ENCODE peak calls at places on chromosomes 3 and 15, in five cellular contexts. U is myocyte, A is NCI-H187 treated with DMSO at 0.1 percent for 48 hours, B is foreskin fibroblast, Z is islet precursor cell. P is an unnamed sample.

GRCh38 chr15:48891229-48891765 is 13.4 kb downstream of the EID1 start:
- DNase-seq in A (no peak), U (no peak), Z (no peak), B (peak; percentile 31), P (peak; percentile 45)

GRCh38 chr15:31359722-31360111 is 33.1 kb downstream of the KLF13 start:
- DNase-seq in Z (no peak), B (no peak), U (no peak), A (no peak), P (no peak)

GRCh38 chr3:47932431-47932830 is 83.8 kb downstream of the MAP4 start:
- DNase-seq in U (no peak), B (peak; percentile 16), A (no peak), Z (no peak), P (no peak)

GRCh38 chr15:45155739-45156138 is 25.9 kb downstream of the DUOX1 start:
- DNase-seq in U (no peak), B (no peak), A (no peak), Z (no peak), P (no peak)

GRCh38 chr15:95663156-95663831 is 667.2 kb upstream of the NR2F2 start:
- DNase-seq in B (peak; percentile 88), U (peak; percentile 6), Z (no peak), A (no peak), P (no peak)

GRCh38 chr15:74179101-74179841 is 5.8 kb downstream of the ISLR start:
- DNase-seq in U (peak; percentile 83), B (peak; percentile 97), A (no peak), Z (no peak), P (peak; percentile 36)

GRCh38 chr3:71356272-71356671 is 227.3 kb downstream of the FOXP1 start:
- DNase-seq in Z (no peak), A (no peak), B (no peak), U (no peak), P (no peak)

GRCh38 chr3:188468672-188469071 is 314.7 kb downstream of the LPP start:
- DNase-seq in Z (no peak), A (peak; percentile 81), U (no peak), B (peak; percentile 72), P (no peak)

GRCh38 chr15:92636401-92636949 is 19.1 kb downstream of the FAM174B start:
- DNase-seq in A (no peak), B (no peak), Z (peak; percentile 47), U (no peak), P (no peak)

GRCh38 chr3:144516029-144516428 is 544.4 kb downstream of the DIPK2A start:
- DNase-seq in Z (no peak), U (no peak), A (no peak), B (no peak), P (no peak)

GRCh38 chr15:63048986-63049665 is 6.6 kb downstream of the TPM1 start:
- DNase-seq in B (peak; percentile 59), A (no peak), U (peak; percentile 68), Z (peak; percentile 82), P (peak; percentile 68)

GRCh38 chr3:115861166-115861733 is 237.9 kb downstream of the GAP43 start:
- DNase-seq in B (no peak), A (no peak), Z (no peak), U (no peak), P (no peak)

GRCh38 chr3:11168406-11168805 is 14.1 kb downstream of the HRH1 start:
- DNase-seq in B (no peak), Z (no peak), A (no peak), U (no peak), P (no peak)

GRCh38 chr15:69807752-69808151 is 290.0 kb downstream of the TLE3 start:
- DNase-seq in U (peak; percentile 27), B (no peak), Z (no peak), A (no peak), P (no peak)

GRCh38 chr15:25800761-25801515 is 62.2 kb downstream of the ATP10A start:
- DNase-seq in Z (no peak), U (no peak), B (no peak), A (no peak), P (no peak)

GRCh38 chr3:23944007-23944760 is 902 bp upstream of the NR1D2 start:
- DNase-seq in Z (no peak), U (no peak), A (no peak), B (peak; percentile 39), P (no peak)

GRCh38 chr3:34174740-34175139 is 376.3 kb downstream of the PDCD6IP start:
- DNase-seq in B (no peak), Z (peak; percentile 66), U (no peak), A (no peak), P (peak; percentile 45)

GRCh38 chr3:171842864-171843511 is at the start of gene TMEM212:
- DNase-seq in Z (no peak), B (peak; percentile 36), A (no peak), U (no peak), P (peak; percentile 42)

GRCh38 chr3:149177122-149177521 is 44.5 kb downstream of the CP start:
- DNase-seq in U (no peak), Z (no peak), A (no peak), B (no peak), P (no peak)

GRCh38 chr15:80309769-80310384 is 57.9 kb upstream of the CTXND1 start:
- DNase-seq in A (no peak), Z (no peak), B (peak; percentile 52), U (peak; percentile 29), P (peak; percentile 54)

GRCh38 chr3:89314454-89314853 is 207.0 kb downstream of the EPHA3 start:
- DNase-seq in B (peak; percentile 76), U (peak; percentile 55), Z (no peak), A (no peak), P (peak; percentile 15)

GRCh38 chr3:56988458-56988857 is 72.0 kb upstream of the SPATA12 start:
- DNase-seq in Z (no peak), U (peak; percentile 36), B (no peak), A (no peak), P (no peak)